ENCODE peak calls at places on chromosomes 7 and 10, in five cellular contexts. K is cardiac muscle cell, U is HAP-1, W is heart right ventricle, S is testis. L is an unnamed sample.

GRCh38 chr7:12805518-12805928 is 118.1 kb downstream of the ARL4A start:
- DNase-seq in K (no peak), U (no peak), W (no peak), S (no peak), L (no peak)

GRCh38 chr10:31101123-31101522 is 69.5 kb upstream of the ZNF438 start:
- DNase-seq in K (peak), U (no peak), W (no peak), S (no peak), L (no peak)

GRCh38 chr10:125037145-125037544 is 95.2 kb downstream of the ZRANB1 start:
- DNase-seq in K (peak), U (peak), W (no peak), S (no peak), L (no peak)

GRCh38 chr7:119665791-119666190 is 607.2 kb upstream of the KCND2 start:
- DNase-seq in K (peak), U (no peak), W (no peak), S (no peak), L (no peak)

GRCh38 chr7:73991522-73992103 is 36.4 kb upstream of the ELN start:
- DNase-seq in K (no peak), U (no peak), W (no peak), S (no peak), L (no peak)

GRCh38 chr7:130982160-130982638 is 248.2 kb upstream of the KLF14 start:
- DNase-seq in K (peak), U (no peak), W (no peak), S (no peak), L (peak)

GRCh38 chr10:132728741-132729140 is 57.2 kb downstream of the NKX6-2 start:
- DNase-seq in K (no peak), U (no peak), W (no peak), S (no peak), L (no peak)

GRCh38 chr10:84540617-84541288 is 212.4 kb downstream of the CCSER2 start:
- DNase-seq in K (peak), U (peak), W (peak), S (peak), L (peak)

GRCh38 chr7:96380111-96380512 is 58.2 kb upstream of the SLC25A13 start:
- DNase-seq in K (no peak), U (no peak), W (peak), S (no peak), L (no peak)

GRCh38 chr10:95312986-95313495 is 22.2 kb upstream of the PDLIM1 start:
- DNase-seq in K (no peak), U (no peak), W (no peak), S (no peak), L (no peak)

GRCh38 chr7:155863721-155864151 is 51.5 kb upstream of the SHH start:
- DNase-seq in K (no peak), U (no peak), W (no peak), S (peak), L (no peak)

GRCh38 chr7:142939226-142939910 is at the start of gene LLCFC1:
- DNase-seq in K (no peak), U (peak), W (no peak), S (no peak), L (peak)

GRCh38 chr10:80333985-80334384 is 22.6 kb downstream of the DYDC1 start:
- DNase-seq in K (no peak), U (no peak), W (no peak), S (no peak), L (no peak)

GRCh38 chr7:85686410-85687181 is 499.7 kb upstream of the SEMA3D start:
- DNase-seq in K (no peak), U (no peak), W (no peak), S (no peak), L (no peak)

GRCh38 chr10:8301831-8302230 is 247.3 kb downstream of the GATA3 start:
- DNase-seq in K (no peak), U (peak), W (no peak), S (no peak), L (no peak)

GRCh38 chr7:87702326-87702725 is 74.1 kb downstream of the RUNDC3B start:
- DNase-seq in K (no peak), U (no peak), W (no peak), S (no peak), L (no peak)

GRCh38 chr10:107727762-107728317 is 563.3 kb upstream of the SORCS1 start:
- DNase-seq in K (peak), U (no peak), W (no peak), S (no peak), L (no peak)

GRCh38 chr10:116272497-116273221 is at the start of gene GFRA1:
- DNase-seq in K (peak), U (no peak), W (no peak), S (no peak), L (no peak)

GRCh38 chr10:131979821-131980270 is 1.9 kb downstream of the BNIP3 start:
- DNase-seq in K (peak), U (peak), W (peak), S (peak), L (no peak)

GRCh38 chr7:105611856-105612775 is 30.8 kb upstream of the EFCAB10 start:
- DNase-seq in K (peak), U (no peak), W (no peak), S (no peak), L (no peak)

GRCh38 chr7:82288769-82289535 is 154.6 kb downstream of the CACNA2D1 start:
- DNase-seq in K (peak), U (peak), W (no peak), S (no peak), L (no peak)

GRCh38 chr7:50121269-50121668 is 28.2 kb upstream of the ZPBP start:
- DNase-seq in K (no peak), U (no peak), W (no peak), S (no peak), L (no peak)

DNA sequence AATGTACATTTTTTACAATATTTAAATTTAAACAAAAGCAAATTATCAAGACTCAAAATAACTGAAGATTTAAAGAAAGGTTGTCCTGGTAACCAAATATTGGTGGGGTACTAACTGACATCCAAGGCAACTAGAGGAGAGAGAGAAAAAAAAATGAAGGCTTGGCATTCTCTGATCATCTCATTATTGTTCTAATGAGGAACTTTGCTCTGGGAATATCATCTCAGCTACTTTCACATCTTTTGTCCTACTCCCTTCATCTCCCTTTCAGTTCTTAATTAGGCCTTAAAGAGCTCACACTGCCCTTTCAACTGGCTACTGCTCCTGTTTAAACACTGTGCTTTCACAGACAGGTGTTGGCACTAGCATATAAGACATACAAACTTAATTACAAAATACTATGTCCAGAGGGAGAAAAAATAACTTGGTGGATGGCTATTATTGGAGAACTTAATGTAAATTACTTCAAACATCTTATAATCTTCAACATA is 33.6 kb downstream of the RAB11FIP2 start:
- DNase-seq in K (no peak), U (no peak), W (no peak), S (no peak), L (no peak)
- H3K4me3 ChIP-seq in K (no peak), U (no peak), W (no peak), S (no peak), L (no peak)

DNA sequence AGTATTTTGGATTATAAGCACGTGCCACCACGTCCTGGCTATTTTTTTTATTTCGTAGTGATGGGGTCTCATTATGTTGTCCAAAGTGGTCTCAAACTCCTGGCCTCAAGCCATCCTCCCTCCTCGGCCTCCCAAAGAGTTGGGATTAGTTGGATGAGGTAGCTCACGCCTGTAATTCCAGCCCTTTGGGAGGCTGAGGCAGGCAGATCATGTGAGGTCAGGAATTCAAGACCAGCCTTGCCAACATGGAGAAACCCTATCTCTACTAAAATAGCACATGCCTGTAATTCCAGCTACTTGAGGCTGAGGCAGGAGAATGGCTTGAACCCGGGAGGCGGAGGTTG is 21.8 kb upstream of the YWHAG start:
- DNase-seq in K (peak), U (no peak), W (no peak), S (no peak), L (no peak)
- H3K4me3 ChIP-seq in K (no peak), U (peak), W (peak), S (peak), L (no peak)

DNA sequence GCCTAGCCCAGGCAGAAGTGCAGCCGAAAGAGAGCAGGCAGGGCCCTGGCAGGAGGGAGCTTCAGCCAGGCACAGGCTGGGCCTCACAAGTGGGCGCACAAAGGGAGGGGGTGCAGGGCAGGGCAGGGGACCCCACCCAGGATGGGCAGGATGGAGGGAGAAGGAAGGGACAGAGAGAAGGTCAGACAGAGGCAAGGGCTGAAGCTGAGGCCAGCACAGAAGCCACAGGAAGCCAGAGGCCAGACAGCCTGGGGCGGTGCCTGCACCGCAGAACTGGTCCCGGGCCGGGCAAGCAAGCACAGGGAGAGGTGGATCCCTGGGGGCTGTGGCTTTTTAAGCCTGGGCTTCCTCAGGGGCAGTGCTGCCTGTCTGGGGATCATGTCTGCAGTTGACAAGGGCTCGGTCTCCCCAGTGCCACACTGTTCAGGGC is 16.7 kb downstream of the NOS3 start:
- DNase-seq in K (peak), U (no peak), W (peak), S (no peak), L (no peak)
- H3K4me3 ChIP-seq in K (no peak), U (no peak), W (no peak), S (no peak), L (no peak)

DNA sequence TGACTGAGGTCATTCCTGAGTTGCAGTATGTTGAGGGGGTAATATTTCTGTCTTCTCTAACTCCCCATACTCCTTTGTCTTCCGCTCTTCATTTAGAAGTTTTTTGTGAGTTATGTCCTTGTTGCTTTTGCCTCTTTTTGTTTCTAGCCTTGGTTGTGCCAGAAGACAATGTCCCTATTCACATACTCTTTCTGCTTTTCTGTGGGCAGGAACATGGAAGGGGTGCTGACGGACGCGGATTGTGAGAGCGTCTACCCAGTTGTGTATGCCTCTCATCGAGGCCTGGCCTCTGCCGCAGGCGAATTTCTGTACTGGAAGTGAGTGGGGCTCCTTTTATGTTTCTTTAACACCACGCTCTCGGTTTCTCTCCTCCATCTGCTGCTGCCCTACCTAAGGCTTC is 20.5 kb downstream of the STAG3 start:
- DNase-seq in K (no peak), U (no peak), W (no peak), S (no peak), L (no peak)
- H3K4me3 ChIP-seq in K (no peak), U (no peak), W (no peak), S (no peak), L (no peak)

L was measured in iPS DF 6.9.